ENCODE peak calls at places on chromosome 12, in ten cellular contexts. One of them, this sample, is unnamed.

GRCh38 chr12:1093166-1093751 is 102.2 kb downstream of the ERC1 start:
- DNase-seq in heart left ventricle: no peak
- DNase-seq in MCF 10A: peak
- DNase-seq in fibroblast of lung: peak
- DNase-seq in GM23338: peak
- DNase-seq in neural crest cell: peak
- DNase-seq in Caco-2: no peak
- DNase-seq in prostate gland: peak
- DNase-seq in WERI-Rb-1: peak
- DNase-seq in cardiac fibroblast: peak
- DNase-seq in this sample: no peak

GRCh38 chr12:119668315-119668651 is 350 bp downstream of the PRKAB1 start:
- DNase-seq in neural crest cell: no peak
- DNase-seq in GM23338: no peak
- DNase-seq in fibroblast of lung: peak
- DNase-seq in heart left ventricle: no peak
- DNase-seq in cardiac fibroblast: peak
- DNase-seq in prostate gland: no peak
- DNase-seq in MCF 10A: peak
- DNase-seq in Caco-2: no peak
- DNase-seq in WERI-Rb-1: no peak
- DNase-seq in this sample: no peak

GRCh38 chr12:14854586-14855163 is 11.3 kb upstream of the ART4 start:
- DNase-seq in neural crest cell: no peak
- DNase-seq in Caco-2: no peak
- DNase-seq in prostate gland: no peak
- DNase-seq in GM23338: no peak
- DNase-seq in heart left ventricle: no peak
- DNase-seq in fibroblast of lung: peak
- DNase-seq in MCF 10A: no peak
- DNase-seq in WERI-Rb-1: no peak
- DNase-seq in cardiac fibroblast: peak
- DNase-seq in this sample: no peak

GRCh38 chr12:42761601-42762350 is 172.2 kb upstream of the PRICKLE1 start:
- DNase-seq in Caco-2: no peak
- DNase-seq in cardiac fibroblast: peak
- DNase-seq in WERI-Rb-1: no peak
- DNase-seq in heart left ventricle: no peak
- DNase-seq in prostate gland: no peak
- DNase-seq in fibroblast of lung: no peak
- DNase-seq in neural crest cell: no peak
- DNase-seq in MCF 10A: no peak
- DNase-seq in GM23338: no peak
- DNase-seq in this sample: no peak

GRCh38 chr12:49632401-49632800 is 9.0 kb downstream of the PRPF40B start:
- DNase-seq in heart left ventricle: no peak
- DNase-seq in prostate gland: no peak
- DNase-seq in fibroblast of lung: no peak
- DNase-seq in Caco-2: peak
- DNase-seq in cardiac fibroblast: no peak
- DNase-seq in neural crest cell: no peak
- DNase-seq in GM23338: no peak
- DNase-seq in MCF 10A: no peak
- DNase-seq in WERI-Rb-1: no peak
- DNase-seq in this sample: no peak

GRCh38 chr12:122943196-122943595 is 23.1 kb downstream of the ABCB9 start:
- DNase-seq in MCF 10A: no peak
- DNase-seq in WERI-Rb-1: no peak
- DNase-seq in GM23338: no peak
- DNase-seq in heart left ventricle: peak
- DNase-seq in fibroblast of lung: no peak
- DNase-seq in neural crest cell: no peak
- DNase-seq in cardiac fibroblast: peak
- DNase-seq in Caco-2: no peak
- DNase-seq in prostate gland: no peak
- DNase-seq in this sample: no peak

GRCh38 chr12:27289414-27289813 is 43.2 kb upstream of the BMAL2 start:
- DNase-seq in heart left ventricle: no peak
- DNase-seq in prostate gland: no peak
- DNase-seq in MCF 10A: no peak
- DNase-seq in WERI-Rb-1: no peak
- DNase-seq in neural crest cell: no peak
- DNase-seq in fibroblast of lung: no peak
- DNase-seq in Caco-2: no peak
- DNase-seq in GM23338: no peak
- DNase-seq in cardiac fibroblast: no peak
- DNase-seq in this sample: no peak

GRCh38 chr12:26971963-26972362 is 33.7 kb downstream of the FGFR1OP2 start:
- DNase-seq in neural crest cell: no peak
- DNase-seq in fibroblast of lung: no peak
- DNase-seq in Caco-2: no peak
- DNase-seq in cardiac fibroblast: no peak
- DNase-seq in prostate gland: no peak
- DNase-seq in WERI-Rb-1: no peak
- DNase-seq in heart left ventricle: no peak
- DNase-seq in GM23338: no peak
- DNase-seq in MCF 10A: no peak
- DNase-seq in this sample: no peak

GRCh38 chr12:6323995-6324711 is 13.7 kb downstream of the PLEKHG6 start:
- DNase-seq in prostate gland: no peak
- DNase-seq in MCF 10A: no peak
- DNase-seq in heart left ventricle: no peak
- DNase-seq in fibroblast of lung: no peak
- DNase-seq in GM23338: no peak
- DNase-seq in cardiac fibroblast: peak
- DNase-seq in Caco-2: no peak
- DNase-seq in neural crest cell: no peak
- DNase-seq in WERI-Rb-1: no peak
- DNase-seq in this sample: no peak

GRCh38 chr12:102518871-102519270 is 38.5 kb upstream of the IGF1 start:
- DNase-seq in WERI-Rb-1: no peak
- DNase-seq in GM23338: no peak
- DNase-seq in prostate gland: no peak
- DNase-seq in MCF 10A: no peak
- DNase-seq in neural crest cell: no peak
- DNase-seq in cardiac fibroblast: no peak
- DNase-seq in Caco-2: no peak
- DNase-seq in fibroblast of lung: no peak
- DNase-seq in heart left ventricle: no peak
- DNase-seq in this sample: no peak

GRCh38 chr12:102522768-102523167 is 42.4 kb upstream of the IGF1 start:
- DNase-seq in Caco-2: no peak
- DNase-seq in WERI-Rb-1: no peak
- DNase-seq in GM23338: peak
- DNase-seq in heart left ventricle: no peak
- DNase-seq in MCF 10A: no peak
- DNase-seq in prostate gland: no peak
- DNase-seq in neural crest cell: no peak
- DNase-seq in fibroblast of lung: no peak
- DNase-seq in cardiac fibroblast: no peak
- DNase-seq in this sample: no peak

GRCh38 chr12:102526701-102527100 is 46.3 kb upstream of the IGF1 start:
- DNase-seq in neural crest cell: no peak
- DNase-seq in heart left ventricle: no peak
- DNase-seq in WERI-Rb-1: no peak
- DNase-seq in GM23338: no peak
- DNase-seq in Caco-2: no peak
- DNase-seq in prostate gland: no peak
- DNase-seq in MCF 10A: no peak
- DNase-seq in cardiac fibroblast: no peak
- DNase-seq in fibroblast of lung: peak
- DNase-seq in this sample: no peak

GRCh38 chr12:102527256-102527720 is 46.9 kb upstream of the IGF1 start:
- DNase-seq in neural crest cell: no peak
- DNase-seq in Caco-2: no peak
- DNase-seq in MCF 10A: no peak
- DNase-seq in WERI-Rb-1: no peak
- DNase-seq in cardiac fibroblast: peak
- DNase-seq in GM23338: no peak
- DNase-seq in prostate gland: no peak
- DNase-seq in fibroblast of lung: peak
- DNase-seq in heart left ventricle: no peak
- DNase-seq in this sample: no peak

DNA sequence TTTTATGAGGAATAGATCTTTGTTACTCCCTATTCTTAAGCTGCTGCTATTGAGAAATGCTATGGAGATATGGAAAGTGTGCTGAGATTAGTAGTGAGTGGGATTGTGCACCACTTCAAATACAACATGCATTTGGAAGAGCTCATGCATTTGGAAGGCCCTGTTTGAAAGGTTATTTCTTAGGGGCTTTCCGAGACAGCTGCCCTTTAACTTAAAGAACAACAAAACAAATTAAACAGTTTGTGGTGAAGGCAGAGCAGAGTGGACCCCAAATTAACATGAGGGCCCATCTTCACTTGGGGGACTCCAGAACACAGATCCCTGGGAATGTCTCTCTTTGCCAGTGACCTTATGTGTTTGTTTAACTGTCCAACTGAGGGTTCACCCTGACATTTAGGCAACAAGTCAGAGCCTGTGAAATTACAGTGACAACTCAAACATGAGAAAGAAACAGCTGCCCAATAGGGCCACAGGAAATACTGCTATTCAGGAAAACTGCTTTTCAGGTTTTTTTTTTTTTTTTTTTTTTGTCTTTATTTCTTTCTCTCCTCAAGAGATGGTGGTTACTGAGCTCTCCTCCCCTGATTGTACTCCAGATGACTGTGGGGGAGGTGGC is 41.4 kb upstream of the IGF1 start:
- DNase-seq in heart left ventricle: no peak
- DNase-seq in Caco-2: no peak
- DNase-seq in WERI-Rb-1: no peak
- DNase-seq in fibroblast of lung: no peak
- DNase-seq in prostate gland: no peak
- DNase-seq in GM23338: no peak
- DNase-seq in neural crest cell: no peak
- DNase-seq in cardiac fibroblast: no peak
- DNase-seq in MCF 10A: no peak
- DNase-seq in this sample: no peak
- TF ChIP-seq CTCF in heart left ventricle: no peak
- TF ChIP-seq CTCF in Caco-2: no peak
- TF ChIP-seq CTCF in WERI-Rb-1: no peak
- TF ChIP-seq CTCF in fibroblast of lung: no peak
- TF ChIP-seq CTCF in prostate gland: no peak
- TF ChIP-seq CTCF in GM23338: no peak
- TF ChIP-seq CTCF in neural crest cell: no peak
- TF ChIP-seq CTCF in cardiac fibroblast: no peak
- TF ChIP-seq CTCF in MCF 10A: no peak
- TF ChIP-seq CTCF in this sample: no peak

GRCh38 chr12:90978117-90978770 is 23.3 kb upstream of the CCER1 start:
- DNase-seq in prostate gland: no peak
- DNase-seq in MCF 10A: peak
- DNase-seq in Caco-2: no peak
- DNase-seq in neural crest cell: no peak
- DNase-seq in fibroblast of lung: peak
- DNase-seq in cardiac fibroblast: peak
- DNase-seq in heart left ventricle: no peak
- DNase-seq in GM23338: peak
- DNase-seq in WERI-Rb-1: no peak
- DNase-seq in this sample: no peak
- TF ChIP-seq CTCF in prostate gland: peak
- TF ChIP-seq CTCF in MCF 10A: peak
- TF ChIP-seq CTCF in Caco-2: peak
- TF ChIP-seq CTCF in neural crest cell: peak
- TF ChIP-seq CTCF in fibroblast of lung: peak
- TF ChIP-seq CTCF in cardiac fibroblast: peak
- TF ChIP-seq CTCF in heart left ventricle: peak
- TF ChIP-seq CTCF in GM23338: peak
- TF ChIP-seq CTCF in WERI-Rb-1: peak
- TF ChIP-seq CTCF in this sample: peak

DNA sequence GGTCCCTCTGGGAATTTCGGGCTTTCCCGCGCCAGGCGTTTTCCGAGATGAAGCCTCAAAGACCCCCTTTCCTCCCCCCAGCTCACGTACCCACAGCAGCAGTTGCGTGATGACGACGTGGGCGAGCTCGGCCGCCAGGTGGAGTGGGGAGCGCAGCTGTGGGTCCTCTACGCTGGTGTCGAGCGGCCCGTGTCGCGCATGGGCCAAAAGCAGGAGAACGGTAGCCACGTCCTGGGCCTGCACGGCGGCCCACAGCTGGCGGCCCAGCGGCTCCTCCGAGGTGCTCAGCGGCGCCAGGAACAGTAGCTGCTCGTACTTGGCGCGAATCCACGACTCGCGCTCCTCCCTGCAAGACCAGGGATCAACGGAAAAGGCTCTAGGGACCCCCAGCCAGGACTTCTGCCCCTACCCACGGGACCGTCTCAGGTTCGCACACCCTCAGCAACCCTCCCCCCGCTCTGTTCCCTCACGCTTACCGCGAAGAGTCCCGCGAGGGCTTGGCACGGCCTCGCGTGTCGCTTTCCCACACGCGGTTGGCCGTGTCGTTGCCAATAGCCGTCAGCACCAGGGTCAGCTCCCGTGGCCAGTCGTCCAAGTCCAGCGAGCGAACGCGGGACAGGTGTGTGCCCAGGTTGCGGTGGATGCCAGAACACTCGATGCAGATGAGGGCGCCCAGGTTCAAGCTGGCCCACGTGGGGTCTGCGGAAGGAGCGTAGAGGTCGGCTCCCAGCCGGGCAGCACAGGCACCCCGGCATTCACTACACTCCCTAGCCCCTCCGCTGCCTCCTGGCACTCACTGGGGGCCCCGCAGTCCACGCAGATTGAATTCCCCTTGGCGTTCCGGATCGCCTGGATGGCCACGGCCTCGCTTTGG is 11.4 kb downstream of the AGAP2 start:
- DNase-seq in MCF 10A: no peak
- DNase-seq in WERI-Rb-1: peak
- DNase-seq in GM23338: peak
- DNase-seq in neural crest cell: no peak
- DNase-seq in heart left ventricle: peak
- DNase-seq in fibroblast of lung: peak
- DNase-seq in Caco-2: no peak
- DNase-seq in cardiac fibroblast: no peak
- DNase-seq in prostate gland: no peak
- DNase-seq in this sample: peak
- TF ChIP-seq CTCF in MCF 10A: peak
- TF ChIP-seq CTCF in WERI-Rb-1: peak
- TF ChIP-seq CTCF in GM23338: no peak
- TF ChIP-seq CTCF in neural crest cell: peak
- TF ChIP-seq CTCF in heart left ventricle: peak
- TF ChIP-seq CTCF in fibroblast of lung: peak
- TF ChIP-seq CTCF in Caco-2: no peak
- TF ChIP-seq CTCF in cardiac fibroblast: peak
- TF ChIP-seq CTCF in prostate gland: no peak
- TF ChIP-seq CTCF in this sample: no peak

DNA sequence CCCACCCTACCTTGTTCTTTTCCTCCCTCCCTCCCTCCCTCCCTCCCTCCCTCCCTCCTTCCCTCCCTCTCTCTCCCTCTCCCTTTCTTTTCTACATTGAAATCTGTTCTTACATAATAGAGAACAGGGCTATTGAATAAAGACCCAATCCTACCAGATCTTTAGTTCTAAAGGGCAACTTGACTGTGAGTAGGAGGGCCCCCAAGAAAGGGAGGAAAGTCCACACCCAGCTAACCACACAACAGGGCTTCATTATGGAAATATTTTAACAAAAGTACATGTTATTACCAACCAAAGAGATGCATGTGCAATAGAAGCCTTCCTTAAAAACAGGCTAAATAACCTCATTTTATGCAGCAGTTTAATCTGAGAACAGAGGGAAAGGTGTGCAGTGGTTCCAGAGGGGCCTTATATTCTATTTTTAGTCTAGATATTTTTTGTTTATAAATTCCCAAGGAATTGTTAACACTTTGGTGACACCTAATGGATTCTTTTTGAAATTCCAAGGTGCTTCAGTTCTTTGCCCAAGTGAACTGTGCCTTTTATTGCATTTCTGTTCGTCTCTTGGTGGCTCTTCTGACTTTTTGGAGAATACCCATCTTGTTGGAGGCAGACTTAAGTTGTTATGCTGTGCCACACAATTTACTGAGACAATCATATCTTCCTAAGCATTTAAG is 63.0 kb downstream of the GNS start:
- DNase-seq in cardiac fibroblast: peak
- DNase-seq in WERI-Rb-1: no peak
- DNase-seq in prostate gland: no peak
- DNase-seq in fibroblast of lung: peak
- DNase-seq in MCF 10A: peak
- DNase-seq in heart left ventricle: no peak
- DNase-seq in Caco-2: no peak
- DNase-seq in GM23338: no peak
- DNase-seq in neural crest cell: no peak
- DNase-seq in this sample: no peak
- TF ChIP-seq CTCF in cardiac fibroblast: peak
- TF ChIP-seq CTCF in WERI-Rb-1: no peak
- TF ChIP-seq CTCF in prostate gland: no peak
- TF ChIP-seq CTCF in fibroblast of lung: peak
- TF ChIP-seq CTCF in MCF 10A: peak
- TF ChIP-seq CTCF in heart left ventricle: peak
- TF ChIP-seq CTCF in Caco-2: no peak
- TF ChIP-seq CTCF in GM23338: peak
- TF ChIP-seq CTCF in neural crest cell: peak
- TF ChIP-seq CTCF in this sample: no peak

This sample was measured in upper lobe of left lung.